ENCODE peak calls at places on chromosomes 6 and 20, in six cellular contexts. H is heart right ventricle, X is K562, O is psoas muscle, I is heart left ventricle, Z is pancreas. G is an unnamed sample.

GRCh38 chr20:38962044-38962897 is at the start of gene DHX35:
- DNase-seq in H (peak), X (peak), O (peak), I (peak), Z (peak), G (peak)

GRCh38 chr6:92270365-92270764 is 1149.0 kb downstream of the EPHA7 start:
- DNase-seq in H (no peak), X (no peak), O (no peak), I (no peak), Z (no peak), G (no peak)

GRCh38 chr20:51734876-51735499 is 33.2 kb downstream of the ATP9A start:
- DNase-seq in H (no peak), X (no peak), O (no peak), I (no peak), Z (no peak), G (no peak)

GRCh38 chr6:148316308-148316707 is 26.3 kb upstream of the SASH1 start:
- DNase-seq in H (no peak), X (no peak), O (no peak), I (peak), Z (no peak), G (no peak)

GRCh38 chr20:59020938-59021551 is 1.8 kb downstream of the TUBB1 start:
- DNase-seq in H (no peak), X (peak), O (no peak), I (no peak), Z (no peak), G (no peak)

GRCh38 chr20:48635791-48636267 is 192.0 kb downstream of the PREX1 start:
- DNase-seq in H (peak), X (peak), O (peak), I (peak), Z (no peak), G (no peak)

GRCh38 chr6:3841711-3842565 is 7.2 kb upstream of the FAM50B start:
- DNase-seq in H (no peak), X (no peak), O (peak), I (no peak), Z (no peak), G (peak)

GRCh38 chr6:117674503-117674902 is 766 bp upstream of the NUS1 start:
- DNase-seq in H (no peak), X (no peak), O (no peak), I (no peak), Z (no peak), G (no peak)

GRCh38 chr6:139364302-139364981 is 10.0 kb downstream of the CITED2 start:
- DNase-seq in H (no peak), X (peak), O (no peak), I (no peak), Z (no peak), G (no peak)

GRCh38 chr6:105317607-105318533 is 85.0 kb downstream of the PREP start:
- DNase-seq in H (no peak), X (no peak), O (no peak), I (no peak), Z (no peak), G (no peak)

GRCh38 chr6:30075987-30076311 is 380 bp upstream of the RNF39 start:
- DNase-seq in H (no peak), X (no peak), O (no peak), I (no peak), Z (peak), G (no peak)

GRCh38 chr6:6681443-6681842 is 92.9 kb downstream of the LY86 start:
- DNase-seq in H (no peak), X (no peak), O (no peak), I (no peak), Z (no peak), G (no peak)

GRCh38 chr20:36525620-36526365 is 15.5 kb upstream of the MYL9 start:
- DNase-seq in H (no peak), X (no peak), O (no peak), I (no peak), Z (no peak), G (no peak)

GRCh38 chr6:89999154-89999553 is 104.9 kb downstream of the GJA10 start:
- DNase-seq in H (peak), X (peak), O (peak), I (peak), Z (peak), G (no peak)

GRCh38 chr20:45968801-45969711 is 2.9 kb downstream of the ZNF335 start:
- DNase-seq in H (no peak), X (peak), O (peak), I (no peak), Z (no peak), G (no peak)

GRCh38 chr6:21800948-21801438 is 207.4 kb downstream of the SOX4 start:
- DNase-seq in H (no peak), X (no peak), O (no peak), I (no peak), Z (no peak), G (no peak)

GRCh38 chr6:85037221-85037620 is 272.8 kb upstream of the TBX18 start:
- DNase-seq in H (no peak), X (no peak), O (no peak), I (no peak), Z (no peak), G (no peak)

GRCh38 chr20:36950432-36951197 is 893 bp downstream of the SAMHD1 start:
- DNase-seq in H (peak), X (no peak), O (no peak), I (peak), Z (peak), G (no peak)

GRCh38 chr6:139550361-139550760 is 175.9 kb upstream of the CITED2 start:
- DNase-seq in H (no peak), X (no peak), O (no peak), I (no peak), Z (peak), G (no peak)

GRCh38 chr6:25315194-25315593 is 36.0 kb downstream of the CARMIL1 start:
- DNase-seq in H (no peak), X (no peak), O (no peak), I (no peak), Z (no peak), G (no peak)

GRCh38 chr6:25314776-25315175 is 35.6 kb downstream of the CARMIL1 start:
- DNase-seq in H (no peak), X (no peak), O (no peak), I (no peak), Z (no peak), G (no peak)

GRCh38 chr6:25312034-25312620 is 33.0 kb downstream of the CARMIL1 start:
- DNase-seq in H (no peak), X (no peak), O (no peak), I (no peak), Z (no peak), G (peak)

GRCh38 chr6:25311251-25311910 is 32.2 kb downstream of the CARMIL1 start:
- DNase-seq in H (no peak), X (no peak), O (no peak), I (no peak), Z (no peak), G (peak)

GRCh38 chr6:25312703-25313102 is 33.5 kb downstream of the CARMIL1 start:
- DNase-seq in H (no peak), X (no peak), O (no peak), I (no peak), Z (no peak), G (peak)
- H3K4me3 ChIP-seq in H (no peak), X (no peak), O (no peak), I (peak), Z (no peak), G (no peak)

GRCh38 chr20:23084282-23084844 is 1.8 kb downstream of the CD93 start:
- DNase-seq in H (no peak), X (no peak), O (no peak), I (no peak), Z (no peak), G (no peak)
- H3K4me3 ChIP-seq in H (peak), X (no peak), O (peak), I (peak), Z (no peak), G (no peak)

GRCh38 chr6:156809034-156809433 is 31.9 kb downstream of the ARID1B start:
- DNase-seq in H (no peak), X (no peak), O (no peak), I (no peak), Z (no peak), G (peak)

GRCh38 chr6:156809446-156810178 is 32.4 kb downstream of the ARID1B start:
- DNase-seq in H (no peak), X (no peak), O (no peak), I (no peak), Z (no peak), G (no peak)

GRCh38 chr6:156807795-156808194 is 30.6 kb downstream of the ARID1B start:
- DNase-seq in H (no peak), X (no peak), O (no peak), I (no peak), Z (no peak), G (no peak)

GRCh38 chr6:156807028-156807427 is 29.9 kb downstream of the ARID1B start:
- DNase-seq in H (no peak), X (no peak), O (no peak), I (no peak), Z (no peak), G (no peak)

DNA sequence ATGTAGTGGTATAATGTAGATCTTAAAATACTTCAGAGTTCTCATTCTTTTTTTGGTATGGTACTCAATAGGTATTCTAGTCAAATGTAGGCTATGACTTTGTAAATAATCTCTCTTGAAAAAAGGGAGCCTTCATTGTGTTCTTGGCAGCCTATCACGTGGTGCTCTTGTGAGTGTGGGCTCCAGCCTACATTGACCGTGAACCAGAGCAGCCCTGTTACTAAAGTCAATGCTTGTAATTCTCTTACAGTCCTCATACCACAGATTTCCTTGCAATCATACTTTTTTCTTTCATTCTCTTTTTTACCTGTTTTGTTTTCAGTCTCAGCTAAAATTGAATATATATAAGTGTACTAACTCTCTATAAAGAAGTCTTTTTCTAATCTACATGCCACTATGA is 31.1 kb downstream of the ARID1B start:
- DNase-seq in H (no peak), X (no peak), O (no peak), I (no peak), Z (no peak), G (no peak)
- H3K4me3 ChIP-seq in H (no peak), X (no peak), O (peak), I (peak), Z (no peak), G (no peak)

DNA sequence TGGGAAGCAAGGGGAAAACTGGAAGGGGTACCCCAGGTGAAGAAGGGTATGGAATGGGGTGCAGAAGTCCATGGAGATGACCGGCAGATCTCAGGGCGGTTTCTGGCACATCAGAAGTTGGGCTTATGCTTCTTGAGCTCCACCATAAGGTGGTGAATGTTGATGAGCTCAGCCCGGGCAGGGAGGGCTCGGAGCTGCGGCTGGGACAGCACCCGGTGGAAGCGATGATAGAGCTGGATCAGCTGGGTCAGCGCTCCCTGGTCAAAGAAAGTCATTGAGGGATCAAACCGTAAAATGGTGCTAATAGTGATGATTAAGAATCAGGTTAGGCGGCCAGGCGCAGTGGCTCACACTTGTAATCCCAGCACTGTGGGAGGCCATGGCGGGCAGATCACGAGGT is 20.9 kb downstream of the VPS52 start:
- DNase-seq in H (no peak), X (no peak), O (no peak), I (no peak), Z (no peak), G (no peak)
- H3K4me3 ChIP-seq in H (no peak), X (no peak), O (no peak), I (no peak), Z (no peak), G (no peak)

DNA sequence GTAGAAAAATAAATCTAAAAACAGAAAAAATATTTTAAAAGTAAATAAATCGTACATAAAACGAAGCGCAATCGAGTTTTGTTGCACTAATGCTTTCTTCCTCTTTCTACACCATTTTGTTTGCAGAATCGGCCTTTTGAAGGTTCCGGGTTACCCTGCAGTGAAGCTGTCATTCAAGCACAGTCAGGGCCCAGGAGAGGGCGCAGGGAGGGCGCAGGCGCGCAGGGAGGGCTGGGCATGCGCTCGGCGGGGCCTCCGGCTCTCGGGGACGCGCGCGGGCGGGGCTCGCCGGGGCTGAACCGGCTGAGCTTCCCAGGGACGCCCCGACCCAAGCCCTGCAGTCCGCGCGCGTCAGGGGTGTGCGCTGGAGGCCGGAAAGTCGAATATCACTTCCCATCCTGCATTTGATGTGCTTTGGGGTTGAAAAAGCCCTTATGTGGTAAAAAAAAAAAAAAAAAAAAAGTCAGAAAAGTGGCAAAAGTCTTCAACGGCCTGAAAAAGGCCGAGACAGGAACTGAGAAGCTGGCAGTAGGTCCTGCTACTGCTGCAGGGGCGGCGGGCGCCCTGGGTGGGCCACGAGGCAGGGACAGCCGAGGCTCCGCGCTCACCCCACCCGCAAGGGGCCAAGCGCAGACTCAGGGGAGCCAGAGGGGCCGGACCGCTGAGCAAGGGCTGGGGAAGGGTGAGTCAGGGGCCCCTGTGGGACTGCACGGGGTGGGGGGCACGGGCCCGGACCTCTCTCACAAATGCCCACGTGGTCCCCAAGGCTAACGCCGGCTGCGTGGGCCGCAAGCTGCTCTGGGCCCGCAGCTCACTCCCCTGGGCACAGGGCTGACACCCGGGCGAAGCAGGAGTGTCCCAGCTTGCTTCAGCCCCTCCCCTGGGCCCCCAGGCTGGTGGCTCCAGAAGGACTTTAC is 40.5 kb downstream of the THBS2 start:
- DNase-seq in H (peak), X (peak), O (peak), I (peak), Z (peak), G (no peak)
- H3K4me3 ChIP-seq in H (peak), X (peak), O (peak), I (peak), Z (no peak), G (no peak)

GRCh38 chr6:122610690-122611455 is 668 bp downstream of the PKIB start:
- DNase-seq in H (no peak), X (no peak), O (peak), I (no peak), Z (peak), G (no peak)
- H3K4me3 ChIP-seq in H (peak), X (peak), O (peak), I (peak), Z (peak), G (peak)

DNA sequence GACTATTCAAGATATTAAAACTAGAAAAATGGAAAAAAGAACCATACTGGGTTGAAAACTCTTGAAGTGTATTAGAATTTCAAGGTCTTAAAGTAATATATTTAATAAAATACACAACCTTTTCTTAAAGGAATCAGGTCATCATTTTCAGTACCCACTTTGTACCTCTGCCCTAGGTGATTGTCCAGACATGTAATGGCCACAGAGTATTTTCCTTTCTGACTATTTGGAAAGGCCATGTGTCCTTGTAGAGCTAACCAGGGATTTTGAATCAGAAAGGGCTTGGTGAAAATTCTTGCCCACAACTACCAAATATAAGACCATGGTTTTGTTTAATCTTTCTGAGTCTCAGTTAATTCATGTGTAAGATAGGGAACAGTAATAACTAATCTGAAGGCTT is 91.4 kb upstream of the MLIP start:
- DNase-seq in H (no peak), X (no peak), O (no peak), I (no peak), Z (no peak), G (no peak)
- H3K4me3 ChIP-seq in H (peak), X (no peak), O (peak), I (peak), Z (no peak), G (no peak)

DNA sequence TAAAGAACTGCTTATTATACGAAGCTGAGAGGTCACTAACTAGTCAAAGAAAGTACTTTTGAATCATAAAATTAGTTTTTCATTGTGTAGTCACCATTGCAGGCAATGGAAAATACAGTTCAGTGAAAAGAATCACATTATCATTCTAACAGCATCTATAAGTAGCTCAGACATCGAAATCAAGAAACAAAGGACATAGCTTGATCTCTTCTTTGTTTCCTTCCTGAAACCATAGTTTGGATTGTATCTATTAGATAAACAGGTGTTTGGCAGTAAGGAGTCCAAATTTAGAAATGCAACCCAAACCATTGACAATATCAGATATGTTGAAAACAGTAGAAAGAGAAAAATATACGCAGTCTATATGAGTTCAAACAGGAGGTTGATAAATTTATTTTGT is 697.3 kb downstream of the TFAP2A start:
- DNase-seq in H (no peak), X (no peak), O (no peak), I (no peak), Z (no peak), G (no peak)
- H3K4me3 ChIP-seq in H (no peak), X (no peak), O (no peak), I (no peak), Z (no peak), G (no peak)